ENCODE peak calls at places on chromosomes 16 and 17, in eight cellular contexts. H, F, Y, Z, M, W, E and J are unnamed samples.

GRCh38 chr17:45302649-45303173 is 14.1 kb downstream of the MAP3K14 start:
- DNase-seq in M (no peak), Z (no peak), H (no peak), Y (no peak), E (no peak), W (no peak), F (no peak), J (no peak)

GRCh38 chr16:88962478-88963152 is 14.4 kb downstream of the CBFA2T3 start:
- DNase-seq in H (no peak), Y (no peak), W (no peak), E (no peak), M (no peak), Z (no peak), F (no peak), J (no peak)

GRCh38 chr16:2244301-2244700 is 7.1 kb downstream of the ECI1 start:
- DNase-seq in Z (no peak), E (peak), M (no peak), F (no peak), Y (no peak), H (no peak), W (no peak), J (no peak)

GRCh38 chr16:65524997-65525396 is 403.1 kb upstream of the CDH11 start:
- DNase-seq in Z (no peak), M (no peak), Y (no peak), E (no peak), H (no peak), W (no peak), F (no peak), J (no peak)

GRCh38 chr17:46732754-46733398 is 85.6 kb downstream of the WNT3 start:
- DNase-seq in M (no peak), E (peak), W (no peak), F (no peak), H (no peak), Y (no peak), Z (peak), J (no peak)

GRCh38 chr16:1792836-1793577 is 498 bp downstream of the IGFALS start:
- DNase-seq in M (no peak), H (no peak), E (no peak), F (no peak), Y (no peak), Z (no peak), W (no peak), J (no peak)

GRCh38 chr16:78980825-78981224 is 619.7 kb downstream of the MAF start:
- DNase-seq in F (no peak), Y (no peak), Z (no peak), H (no peak), M (no peak), W (no peak), E (no peak), J (no peak)

GRCh38 chr16:75798714-75799113 is 72.4 kb upstream of the CPHXL start:
- DNase-seq in F (no peak), W (no peak), H (no peak), Y (no peak), E (no peak), M (no peak), Z (no peak), J (no peak)

GRCh38 chr16:8854298-8854948 is 14.4 kb downstream of the CARHSP1 start:
- DNase-seq in Y (no peak), H (no peak), E (no peak), F (peak), W (no peak), M (no peak), Z (no peak), J (no peak)

GRCh38 chr17:83103200-83103937 is 24.0 kb downstream of the METRNL start:
- DNase-seq in W (no peak), Y (no peak), M (no peak), Z (no peak), H (no peak), E (peak), F (peak), J (no peak)

GRCh38 chr16:23132921-23133532 is 16.2 kb downstream of the USP31 start:
- DNase-seq in F (peak), Z (no peak), E (no peak), W (no peak), Y (no peak), M (no peak), H (no peak), J (no peak)

GRCh38 chr17:61809816-61810392 is 53.4 kb downstream of the BRIP1 start:
- DNase-seq in E (no peak), Y (no peak), W (no peak), Z (no peak), M (no peak), H (no peak), F (no peak), J (no peak)

GRCh38 chr16:81513204-81514040 is 68.8 kb downstream of the CMIP start:
- DNase-seq in F (peak), M (no peak), Y (no peak), H (peak), E (peak), Z (no peak), W (no peak), J (no peak)

GRCh38 chr16:89006036-89006752 is 29.2 kb upstream of the CBFA2T3 start:
- DNase-seq in Z (no peak), Y (no peak), W (no peak), E (no peak), H (no peak), M (no peak), F (peak), J (no peak)

GRCh38 chr17:39150795-39151679 is at the start of gene PLXDC1:
- DNase-seq in E (peak), Z (no peak), H (no peak), Y (no peak), M (no peak), F (no peak), W (no peak), J (no peak)

GRCh38 chr16:81996664-81997529 is 14.4 kb downstream of the SDR42E1 start:
- DNase-seq in W (no peak), F (no peak), Y (peak), Z (no peak), M (no peak), H (no peak), E (no peak), J (no peak)

GRCh38 chr16:62038646-62039045 is 2.4 kb upstream of the CDH8 start:
- DNase-seq in E (no peak), Y (no peak), W (no peak), M (no peak), F (no peak), Z (no peak), H (no peak), J (no peak)

GRCh38 chr17:16258916-16259315 is 41.9 kb downstream of the PIGL start:
- DNase-seq in H (no peak), F (no peak), M (no peak), Z (no peak), E (no peak), W (no peak), Y (no peak), J (no peak)

GRCh38 chr17:78375401-78376079 is 2.9 kb upstream of the PGS1 start:
- DNase-seq in F (peak), Z (no peak), H (no peak), W (no peak), M (no peak), E (no peak), Y (peak), J (no peak)

GRCh38 chr16:21622545-21622944 is 23.2 kb downstream of the METTL9 start:
- DNase-seq in Y (no peak), F (no peak), W (no peak), M (no peak), E (no peak), Z (no peak), H (no peak), J (no peak)

GRCh38 chr17:36935681-36936454 is 1.4 kb upstream of the LHX1 start:
- DNase-seq in Y (no peak), E (peak), W (no peak), F (no peak), Z (no peak), M (no peak), H (peak), J (no peak)

GRCh38 chr17:39306509-39307212 is 80.9 kb upstream of the STAC2 start:
- DNase-seq in W (no peak), E (no peak), F (no peak), Z (no peak), Y (no peak), H (no peak), M (no peak), J (no peak)

GRCh38 chr17:37844977-37845293 is 79.3 kb upstream of the TBC1D3K start:
- DNase-seq in M (no peak), H (no peak), Y (no peak), F (no peak), Z (no peak), W (no peak), E (no peak), J (no peak)

GRCh38 chr17:83029571-83029970 is 49.8 kb upstream of the METRNL start:
- DNase-seq in Z (no peak), F (peak), Y (no peak), W (no peak), H (no peak), M (no peak), E (no peak), J (no peak)

GRCh38 chr16:15507299-15507958 is 73.0 kb downstream of the BMERB1 start:
- DNase-seq in W (no peak), M (no peak), F (no peak), Y (peak), H (peak), Z (no peak), E (no peak), J (no peak)

GRCh38 chr17:45143767-45144198 is 4.5 kb upstream of the HEXIM1 start:
- DNase-seq in E (peak), H (peak), Y (peak), W (peak), F (peak), M (no peak), Z (no peak), J (no peak)

GRCh38 chr17:32275060-32276042 is 9.7 kb downstream of the RHBDL3 start:
- DNase-seq in M (no peak), W (no peak), Y (peak), E (peak), Z (no peak), F (no peak), H (no peak), J (no peak)

GRCh38 chr16:83903739-83904138 is 4.8 kb downstream of the MLYCD start:
- DNase-seq in W (no peak), M (no peak), Y (no peak), E (no peak), H (no peak), F (peak), Z (no peak), J (no peak)

GRCh38 chr17:21019976-21020575 is 22.7 kb downstream of the USP22 start:
- DNase-seq in W (no peak), E (no peak), M (no peak), Y (no peak), F (peak), H (peak), Z (no peak), J (no peak)

GRCh38 chr16:29805232-29806095 is 865 bp upstream of the MAZ start:
- DNase-seq in F (peak), Z (peak), H (peak), M (peak), W (peak), E (peak), Y (peak), J (peak)
- TF ChIP-seq CTCF in F (no peak), Z (peak), H (peak), M (no peak), W (no peak), E (no peak), Y (no peak), J (no peak)

GRCh38 chr17:58020401-58020800 is 13.4 kb upstream of the SRSF1 start:
- DNase-seq in Y (no peak), E (no peak), Z (no peak), F (no peak), H (no peak), M (no peak), W (no peak), J (no peak)
- TF ChIP-seq CTCF in Y (no peak), E (no peak), Z (no peak), F (no peak), H (no peak), M (no peak), W (no peak), J (no peak)

GRCh38 chr16:28204622-28205021 is 7.1 kb downstream of the XPO6 start:
- DNase-seq in H (no peak), E (no peak), Z (no peak), F (no peak), W (no peak), Y (no peak), M (no peak), J (no peak)

GRCh38 chr16:28200661-28201060 is 11.1 kb downstream of the XPO6 start:
- DNase-seq in H (no peak), M (no peak), W (no peak), E (no peak), F (no peak), Y (no peak), Z (no peak), J (no peak)

GRCh38 chr16:28204211-28204610 is 7.6 kb downstream of the XPO6 start:
- DNase-seq in F (no peak), E (no peak), W (no peak), Y (no peak), Z (no peak), M (no peak), H (no peak), J (no peak)

GRCh38 chr16:28205117-28205899 is 6.5 kb downstream of the XPO6 start:
- DNase-seq in Z (no peak), Y (no peak), H (no peak), E (no peak), M (no peak), W (no peak), F (no peak), J (no peak)

GRCh38 chr16:28202147-28202746 is 9.5 kb downstream of the XPO6 start:
- DNase-seq in H (no peak), E (no peak), W (no peak), Z (no peak), Y (no peak), F (no peak), M (no peak), J (no peak)
- TF ChIP-seq CTCF in H (no peak), E (no peak), W (no peak), Z (no peak), Y (no peak), F (no peak), M (no peak), J (peak)

GRCh38 chr16:50838885-50839284 is 97.0 kb downstream of the CYLD start:
- DNase-seq in Y (no peak), H (no peak), E (no peak), Z (no peak), M (no peak), F (no peak), W (no peak), J (no peak)

GRCh38 chr16:50842013-50842505 is 100.2 kb downstream of the CYLD start:
- DNase-seq in W (no peak), M (no peak), H (no peak), E (no peak), F (no peak), Y (no peak), Z (no peak), J (no peak)

GRCh38 chr16:50839356-50839755 is 97.5 kb downstream of the CYLD start:
- DNase-seq in H (no peak), W (no peak), F (no peak), Y (no peak), Z (no peak), E (no peak), M (no peak), J (no peak)

GRCh38 chr16:50841081-50841886 is 99.4 kb downstream of the CYLD start:
- DNase-seq in W (no peak), E (peak), H (no peak), F (no peak), Z (no peak), M (no peak), Y (no peak), J (peak)

GRCh38 chr16:50839920-50840729 is 98.2 kb downstream of the CYLD start:
- DNase-seq in H (no peak), F (no peak), Z (no peak), E (no peak), M (no peak), Y (no peak), W (no peak), J (no peak)
- TF ChIP-seq CTCF in H (no peak), F (no peak), Z (no peak), E (no peak), M (no peak), Y (no peak), W (no peak), J (no peak)

DNA sequence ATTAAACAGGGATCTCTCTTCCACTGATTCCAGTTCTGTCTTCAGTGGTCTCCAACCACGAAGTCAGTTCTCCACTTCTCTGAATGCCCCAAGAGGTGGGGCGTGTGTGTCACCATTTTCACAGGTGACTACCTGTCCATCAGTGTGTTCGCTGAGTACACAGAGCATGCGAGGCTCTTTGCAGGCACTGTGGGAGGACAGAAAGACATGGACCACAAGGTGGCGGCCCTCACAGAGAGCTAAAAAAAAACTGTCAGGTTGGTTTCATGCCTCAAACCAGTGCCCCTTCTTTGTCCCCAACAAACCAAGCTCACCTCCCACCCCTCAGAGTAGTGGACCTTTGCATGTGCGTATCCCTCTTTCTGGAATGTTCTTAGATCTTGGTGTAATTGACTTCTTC is 13.8 kb downstream of the EMP2 start:
- DNase-seq in Y (no peak), H (no peak), F (no peak), Z (no peak), W (no peak), M (no peak), E (no peak), J (no peak)
- TF ChIP-seq CTCF in Y (no peak), H (no peak), F (no peak), Z (no peak), W (no peak), M (no peak), E (no peak), J (no peak)

GRCh38 chr16:49463529-49463928 is 89.9 kb downstream of the C16orf78 start:
- DNase-seq in E (no peak), F (peak), W (no peak), Y (no peak), H (no peak), M (no peak), Z (no peak), J (peak)

GRCh38 chr16:49464093-49464492 is 90.5 kb downstream of the C16orf78 start:
- DNase-seq in E (no peak), F (peak), Z (no peak), H (no peak), M (no peak), Y (no peak), W (no peak), J (no peak)

GRCh38 chr16:49461517-49461951 is 87.9 kb downstream of the C16orf78 start:
- DNase-seq in Y (no peak), F (peak), W (no peak), Z (no peak), M (no peak), E (no peak), H (no peak), J (no peak)

GRCh38 chr16:49462356-49462988 is 88.9 kb downstream of the C16orf78 start:
- DNase-seq in W (no peak), Z (no peak), Y (no peak), M (no peak), E (no peak), F (no peak), H (no peak), J (no peak)

DNA sequence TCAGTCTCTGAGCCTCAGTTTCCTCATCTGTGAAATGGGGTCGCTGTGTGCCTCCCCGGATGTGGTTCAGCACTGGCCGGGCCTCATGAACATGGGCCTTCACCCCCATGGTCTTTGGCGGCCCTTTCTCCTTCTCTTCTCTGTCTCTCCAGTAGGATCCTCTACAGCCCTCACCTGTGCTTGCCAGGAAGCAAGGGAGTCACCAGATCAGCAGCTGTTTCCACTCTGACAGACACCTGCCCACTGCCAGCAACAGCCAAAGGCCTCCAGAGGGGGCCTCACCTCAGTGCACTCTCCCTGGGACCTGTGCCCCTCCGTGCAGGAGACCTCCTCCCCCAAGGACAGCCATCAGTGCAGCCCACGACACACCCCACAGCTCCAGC is 89.4 kb downstream of the C16orf78 start:
- DNase-seq in M (no peak), Z (no peak), E (no peak), F (peak), Y (no peak), W (no peak), H (no peak), J (no peak)
- TF ChIP-seq CTCF in M (no peak), Z (no peak), E (no peak), F (no peak), Y (no peak), W (no peak), H (no peak), J (no peak)

DNA sequence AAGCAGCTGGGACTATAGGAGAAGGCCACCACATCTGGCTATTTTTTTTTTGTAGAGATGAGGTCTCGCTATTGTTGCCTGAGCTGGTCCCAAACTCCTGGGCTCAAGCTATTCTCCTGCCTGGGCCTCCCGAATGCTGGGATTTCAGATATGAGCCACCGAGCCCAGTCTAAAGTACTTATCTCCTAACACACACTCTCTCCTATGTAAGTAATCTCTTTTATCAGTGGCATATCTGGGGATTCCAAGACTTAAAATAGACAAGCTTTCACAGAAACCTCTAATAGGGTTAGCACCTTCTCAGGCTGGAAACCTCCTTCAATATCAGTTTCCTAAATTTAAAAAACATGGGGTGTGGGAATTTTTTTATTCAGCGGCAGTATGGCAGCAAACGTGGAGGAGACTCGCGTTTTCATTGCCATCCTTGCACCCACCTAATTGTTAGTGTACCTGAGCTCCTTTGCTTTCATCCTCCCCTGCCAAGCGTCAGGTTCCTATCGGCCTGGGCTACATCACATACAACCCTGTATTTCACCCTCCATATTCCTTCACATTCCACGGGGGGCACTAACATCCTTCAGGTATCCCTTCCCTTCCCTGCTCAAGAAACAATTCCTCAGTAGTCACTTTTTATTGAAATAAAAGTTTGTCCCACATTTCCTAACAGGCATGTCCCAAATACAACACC is 1.1 kb downstream of the EZH1 start:
- DNase-seq in H (no peak), Y (no peak), Z (no peak), E (no peak), W (no peak), F (no peak), M (no peak), J (no peak)
- TF ChIP-seq CTCF in H (no peak), Y (no peak), Z (peak), E (no peak), W (no peak), F (no peak), M (no peak), J (no peak)

GRCh38 chr17:3033741-3034577 is 29.4 kb downstream of the OR1D5 start:
- DNase-seq in F (no peak), M (no peak), Y (no peak), H (no peak), E (no peak), Z (no peak), W (no peak), J (no peak)

GRCh38 chr17:3034578-3034920 is 28.9 kb downstream of the OR1D5 start:
- DNase-seq in E (no peak), Z (no peak), Y (no peak), H (no peak), F (no peak), M (no peak), W (no peak), J (peak)

GRCh38 chr17:3036800-3037199 is 26.6 kb downstream of the OR1D5 start:
- DNase-seq in H (no peak), M (no peak), Z (no peak), W (no peak), F (no peak), E (no peak), Y (no peak), J (no peak)

GRCh38 chr17:3035968-3036280 is 27.5 kb downstream of the OR1D5 start:
- DNase-seq in F (no peak), Z (no peak), H (no peak), M (no peak), W (no peak), E (no peak), Y (no peak), J (no peak)

GRCh38 chr17:3035256-3035967 is 28.0 kb downstream of the OR1D5 start:
- DNase-seq in Z (no peak), H (no peak), E (no peak), W (no peak), Y (no peak), M (no peak), F (no peak), J (no peak)
- TF ChIP-seq CTCF in Z (no peak), H (no peak), E (no peak), W (no peak), Y (no peak), M (no peak), F (no peak), J (no peak)